ENCODE peak calls at places on chromosome 16, in six cellular contexts. S is cardiac septum, X is cardiac muscle cell, A is tibial artery, V is Peyer's patch, M is Caki2. H is an unnamed sample.

GRCh38 chr16:17211797-17212196 is 259.0 kb downstream of the XYLT1 start:
- DNase-seq in V (no peak), S (peak; percentile 24), M (no peak), X (peak; percentile 38), A (no peak), H (no peak)

GRCh38 chr16:3164121-3164991 is 23.6 kb upstream of the OR1F1 start:
- DNase-seq in A (no peak), M (no peak), S (no peak), V (no peak), X (no peak), H (no peak)

GRCh38 chr16:51607202-51607756 is 456.2 kb upstream of the SALL1 start:
- DNase-seq in X (no peak), S (no peak), V (no peak), M (no peak), A (no peak), H (no peak)

GRCh38 chr16:48965391-48965790 is 316.2 kb downstream of the CBLN1 start:
- DNase-seq in S (no peak), M (no peak), X (no peak), V (no peak), A (no peak), H (no peak)

GRCh38 chr16:17396762-17397498 is 73.8 kb downstream of the XYLT1 start:
- DNase-seq in M (no peak), A (peak; percentile 61), S (no peak), X (peak; percentile 46), V (peak; percentile 76), H (no peak)

GRCh38 chr16:28186752-28187151 is 25.0 kb downstream of the XPO6 start:
- DNase-seq in M (no peak), S (no peak), V (no peak), A (no peak), X (no peak), H (no peak)

GRCh38 chr16:10828851-10829331 is 10.3 kb upstream of the TVP23A start:
- DNase-seq in V (peak; percentile 84), S (peak; percentile 95), A (peak; percentile 91), M (no peak), X (no peak), H (no peak)

GRCh38 chr16:69471121-69471520 is 46.7 kb downstream of the CYB5B start:
- DNase-seq in M (no peak), S (no peak), A (no peak), X (no peak), V (no peak), H (no peak)

GRCh38 chr16:67767953-67768352 is 38.4 kb downstream of the RANBP10 start:
- DNase-seq in S (no peak), M (no peak), A (no peak), V (no peak), X (no peak), H (no peak)

GRCh38 chr16:12678983-12679382 is 124.7 kb downstream of the CPPED1 start:
- DNase-seq in S (no peak), M (no peak), V (no peak), X (no peak), A (no peak), H (no peak)

GRCh38 chr16:73713817-73714495 is 582.7 kb upstream of the PSMD7 start:
- DNase-seq in S (no peak), M (peak; percentile 6), A (peak; percentile 24), V (peak; percentile 49), X (peak; percentile 52), H (no peak)

GRCh38 chr16:11379420-11379819 is 34.2 kb downstream of the RMI2 start:
- DNase-seq in A (no peak), S (peak; percentile 20), V (no peak), X (no peak), M (peak; percentile 80), H (peak; percentile 41)

GRCh38 chr16:89822188-89823086 is 5.8 kb upstream of the SPIRE2 start:
- DNase-seq in V (peak; percentile 79), X (peak; percentile 43), A (no peak), M (no peak), S (no peak), H (no peak)

GRCh38 chr16:15716694-15717447 is 66.8 kb downstream of the NDE1 start:
- DNase-seq in X (no peak), S (no peak), M (no peak), V (no peak), A (no peak), H (no peak)

GRCh38 chr16:82344157-82344556 is 174.1 kb upstream of the MPHOSPH6 start:
- DNase-seq in M (no peak), V (no peak), S (no peak), A (no peak), X (peak; percentile 24), H (no peak)

GRCh38 chr16:85029981-85030381 is 2.4 kb downstream of the KIAA0513 start:
- DNase-seq in A (no peak), V (peak; percentile 57), X (no peak), M (no peak), S (no peak), H (no peak)

GRCh38 chr16:56352351-56353053 is 72.8 kb downstream of the AMFR start:
- DNase-seq in V (no peak), S (peak; percentile 60), M (no peak), A (peak; percentile 10), X (no peak), H (no peak)

GRCh38 chr16:83054302-83054701 is 427.5 kb downstream of the CDH13 start:
- DNase-seq in V (no peak), M (no peak), A (no peak), X (no peak), S (no peak), H (no peak)

GRCh38 chr16:10822702-10823101 is 4.1 kb upstream of the TVP23A start:
- DNase-seq in S (peak; percentile 65), M (no peak), A (no peak), X (no peak), V (no peak), H (no peak)

GRCh38 chr16:56657555-56658430 is at the start of gene MT1F:
- DNase-seq in S (peak; percentile 85), M (peak; percentile 72), A (peak; percentile 73), V (peak; percentile 97), X (peak; percentile 28), H (no peak)

GRCh38 chr16:27867122-27868110 is 196.1 kb downstream of the GSG1L start:
- DNase-seq in M (peak; percentile 77), A (peak; percentile 23), X (peak; percentile 84), V (peak; percentile 65), S (no peak), H (peak; percentile 18)

GRCh38 chr16:80962879-80963278 is 43.8 kb downstream of the CMC2 start:
- DNase-seq in S (no peak), A (no peak), V (no peak), M (no peak), X (no peak), H (no peak)

GRCh38 chr16:75092777-75093176 is 23.8 kb downstream of the LDHD start:
- DNase-seq in M (peak; percentile 87), V (peak; percentile 77), S (no peak), X (no peak), A (no peak), H (no peak)

GRCh38 chr16:68078726-68079615 is 6.2 kb upstream of the NFATC3 start:
- DNase-seq in X (no peak), M (no peak), A (no peak), S (no peak), V (peak; percentile 45), H (no peak)

GRCh38 chr16:22890976-22891375 is 77.0 kb downstream of the HS3ST2 start:
- DNase-seq in V (no peak), S (no peak), A (no peak), X (no peak), M (no peak), H (no peak)

GRCh38 chr16:73171380-73171779 is 123.5 kb upstream of the ZFHX3 start:
- DNase-seq in S (no peak), A (no peak), V (no peak), M (no peak), X (no peak), H (no peak)

GRCh38 chr16:87351320-87351698 is 32.3 kb downstream of the FBXO31 start:
- DNase-seq in A (no peak), S (no peak), M (no peak), X (no peak), V (no peak), H (no peak)

GRCh38 chr16:47574091-47575054 is 113.2 kb downstream of the PHKB start:
- DNase-seq in M (peak; percentile 41), V (no peak), S (no peak), X (no peak), A (no peak), H (no peak)

GRCh38 chr16:88548131-88548874 is 21.9 kb upstream of the ZC3H18 start:
- DNase-seq in V (no peak), M (no peak), S (no peak), X (no peak), A (no peak), H (no peak)

GRCh38 chr16:63066552-63066951 is 1030.3 kb upstream of the CDH8 start:
- DNase-seq in V (no peak), X (no peak), S (no peak), M (peak; percentile 3), A (no peak), H (no peak)

GRCh38 chr16:27318399-27319256 is 4.9 kb downstream of the IL4R start:
- DNase-seq in A (peak; percentile 63), X (peak; percentile 58), M (no peak), V (peak; percentile 65), S (peak; percentile 80), H (peak; percentile 50)

GRCh38 chr16:67101683-67102082 is 8.1 kb upstream of the PHAF1 start:
- DNase-seq in V (no peak), A (no peak), X (no peak), M (peak; percentile 3), S (no peak), H (no peak)

GRCh38 chr16:28616636-28617035 is 6.8 kb upstream of the SULT1A1 start:
- DNase-seq in A (no peak), V (no peak), X (no peak), M (no peak), S (no peak), H (no peak)

GRCh38 chr16:56195151-56195550 is 3.9 kb downstream of the GNAO1 start:
- DNase-seq in A (no peak), X (no peak), S (no peak), M (no peak), V (no peak), H (no peak)

H was measured in GM12864.